ENCODE peak calls at places on chromosome 17, in seven cellular contexts. One of them, this sample, is unnamed.

GRCh38 chr17:2195729-2196128 is 107.9 kb downstream of the SMG6 start:
- DNase-seq in H9: no peak
- DNase-seq in mesenchymal stem cell: no peak
- DNase-seq in trophoblast cell: peak
- DNase-seq in H1: no peak
- DNase-seq in neuronal stem cell: no peak
- DNase-seq in IMR-90: no peak
- DNase-seq in this sample: no peak

GRCh38 chr17:33647976-33648375 is 354.9 kb upstream of the ASIC2 start:
- DNase-seq in trophoblast cell: peak
- DNase-seq in H9: peak
- DNase-seq in IMR-90: peak
- DNase-seq in mesenchymal stem cell: peak
- DNase-seq in neuronal stem cell: peak
- DNase-seq in H1: no peak
- DNase-seq in this sample: peak

GRCh38 chr17:34542700-34543336 is 36.6 kb upstream of the TMEM132E start:
- DNase-seq in mesenchymal stem cell: peak
- DNase-seq in H9: peak
- DNase-seq in neuronal stem cell: peak
- DNase-seq in trophoblast cell: peak
- DNase-seq in IMR-90: no peak
- DNase-seq in H1: peak
- DNase-seq in this sample: peak

GRCh38 chr17:888998-889401 is 90.6 kb downstream of the NXN start:
- DNase-seq in mesenchymal stem cell: no peak
- DNase-seq in H1: no peak
- DNase-seq in trophoblast cell: no peak
- DNase-seq in H9: no peak
- DNase-seq in IMR-90: no peak
- DNase-seq in neuronal stem cell: no peak
- DNase-seq in this sample: no peak

GRCh38 chr17:67836205-67836987 is 11.1 kb downstream of the BPTF start:
- DNase-seq in mesenchymal stem cell: peak
- DNase-seq in IMR-90: peak
- DNase-seq in neuronal stem cell: no peak
- DNase-seq in H1: no peak
- DNase-seq in H9: no peak
- DNase-seq in trophoblast cell: no peak
- DNase-seq in this sample: no peak

GRCh38 chr17:46935658-46936266 is 12.8 kb downstream of the GOSR2 start:
- DNase-seq in trophoblast cell: no peak
- DNase-seq in H1: no peak
- DNase-seq in H9: no peak
- DNase-seq in IMR-90: no peak
- DNase-seq in neuronal stem cell: no peak
- DNase-seq in mesenchymal stem cell: no peak
- DNase-seq in this sample: peak

GRCh38 chr17:35603674-35604073 is 16.6 kb downstream of the AP2B1 start:
- DNase-seq in IMR-90: no peak
- DNase-seq in H1: no peak
- DNase-seq in trophoblast cell: no peak
- DNase-seq in H9: no peak
- DNase-seq in neuronal stem cell: no peak
- DNase-seq in mesenchymal stem cell: no peak
- DNase-seq in this sample: no peak

GRCh38 chr17:63191610-63192009 is 225.6 kb downstream of the TANC2 start:
- DNase-seq in H1: no peak
- DNase-seq in H9: no peak
- DNase-seq in mesenchymal stem cell: no peak
- DNase-seq in trophoblast cell: no peak
- DNase-seq in neuronal stem cell: no peak
- DNase-seq in IMR-90: no peak
- DNase-seq in this sample: no peak

GRCh38 chr17:1998426-1998784 is 26.7 kb downstream of the RTN4RL1 start:
- DNase-seq in mesenchymal stem cell: no peak
- DNase-seq in H1: no peak
- DNase-seq in trophoblast cell: no peak
- DNase-seq in IMR-90: no peak
- DNase-seq in H9: no peak
- DNase-seq in neuronal stem cell: no peak
- DNase-seq in this sample: no peak

GRCh38 chr17:41520821-41521521 is 2.3 kb upstream of the KRT15 start:
- DNase-seq in mesenchymal stem cell: no peak
- DNase-seq in H9: no peak
- DNase-seq in H1: no peak
- DNase-seq in neuronal stem cell: no peak
- DNase-seq in trophoblast cell: no peak
- DNase-seq in IMR-90: no peak
- DNase-seq in this sample: no peak

GRCh38 chr17:68572138-68572842 is 28.9 kb downstream of the FAM20A start:
- DNase-seq in trophoblast cell: peak
- DNase-seq in H1: no peak
- DNase-seq in mesenchymal stem cell: peak
- DNase-seq in IMR-90: no peak
- DNase-seq in neuronal stem cell: no peak
- DNase-seq in H9: no peak
- DNase-seq in this sample: no peak

DNA sequence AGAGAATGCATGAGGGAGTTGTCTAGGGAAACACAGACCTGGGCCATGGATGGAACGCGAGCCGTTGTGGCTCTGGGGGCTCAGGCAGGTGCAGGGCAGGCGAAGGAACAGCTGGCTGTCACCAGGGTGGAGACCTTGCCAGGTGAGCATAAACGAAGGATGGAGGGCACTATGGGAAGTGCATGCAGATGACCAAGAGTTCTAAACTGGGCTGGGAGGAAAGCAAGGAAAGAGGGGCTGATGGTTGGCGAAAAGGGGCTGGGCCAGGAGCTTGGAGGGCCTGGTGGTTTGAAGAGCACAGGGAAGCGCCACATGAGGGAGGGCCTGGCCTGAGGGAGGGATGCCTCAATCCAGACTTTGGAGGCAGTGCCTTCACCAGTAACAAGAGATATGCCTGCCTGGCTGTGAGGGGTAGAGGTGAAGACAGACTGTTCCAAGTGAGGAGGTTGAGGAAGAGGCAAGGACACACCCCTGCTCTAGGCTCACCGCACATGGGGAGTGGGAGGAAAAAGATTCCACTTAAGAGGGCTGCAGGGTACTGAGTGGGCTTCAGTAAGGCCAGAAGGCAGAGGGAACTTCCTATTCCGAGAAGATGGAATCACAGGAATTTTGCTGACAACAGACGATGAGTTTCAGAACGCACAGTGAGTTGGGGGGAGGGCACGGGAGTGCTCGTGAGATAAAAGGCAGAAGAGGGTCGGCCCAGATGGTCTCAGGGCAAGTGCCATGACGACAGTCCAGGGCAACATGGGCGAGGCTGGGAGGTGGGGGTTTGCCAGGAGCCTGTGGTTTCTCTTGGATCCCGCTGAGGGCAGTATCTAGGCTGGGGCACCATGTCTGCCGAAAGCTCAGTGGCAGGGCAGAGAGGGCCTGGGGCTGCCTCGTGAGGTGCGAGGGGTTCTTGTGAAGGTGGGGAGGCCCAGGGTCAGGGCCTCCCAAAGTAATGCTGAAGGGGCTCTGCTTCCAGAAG is 20.6 kb downstream of the B9D1 start:
- DNase-seq in neuronal stem cell: no peak
- DNase-seq in IMR-90: peak
- DNase-seq in H9: peak
- DNase-seq in trophoblast cell: no peak
- DNase-seq in H1: no peak
- DNase-seq in mesenchymal stem cell: peak
- DNase-seq in this sample: peak
- H2BK120ac ChIP-seq in neuronal stem cell: no peak
- H2BK120ac ChIP-seq in IMR-90: peak
- H2BK120ac ChIP-seq in H9: no peak
- H2BK120ac ChIP-seq in trophoblast cell: peak
- H2BK120ac ChIP-seq in H1: no peak
- H2BK120ac ChIP-seq in mesenchymal stem cell: peak
- H2BK120ac ChIP-seq in this sample: no peak

GRCh38 chr17:10920511-10920910 is 82.6 kb upstream of the PIRT start:
- DNase-seq in IMR-90: no peak
- DNase-seq in neuronal stem cell: no peak
- DNase-seq in trophoblast cell: no peak
- DNase-seq in H9: no peak
- DNase-seq in mesenchymal stem cell: no peak
- DNase-seq in H1: no peak
- DNase-seq in this sample: no peak
- H3K4ac ChIP-seq in IMR-90: no peak
- H3K4ac ChIP-seq in neuronal stem cell: no peak
- H3K4ac ChIP-seq in trophoblast cell: no peak
- H3K4ac ChIP-seq in H9: no peak
- H3K4ac ChIP-seq in mesenchymal stem cell: no peak
- H3K4ac ChIP-seq in H1: no peak
- H3K4ac ChIP-seq in this sample: no peak

DNA sequence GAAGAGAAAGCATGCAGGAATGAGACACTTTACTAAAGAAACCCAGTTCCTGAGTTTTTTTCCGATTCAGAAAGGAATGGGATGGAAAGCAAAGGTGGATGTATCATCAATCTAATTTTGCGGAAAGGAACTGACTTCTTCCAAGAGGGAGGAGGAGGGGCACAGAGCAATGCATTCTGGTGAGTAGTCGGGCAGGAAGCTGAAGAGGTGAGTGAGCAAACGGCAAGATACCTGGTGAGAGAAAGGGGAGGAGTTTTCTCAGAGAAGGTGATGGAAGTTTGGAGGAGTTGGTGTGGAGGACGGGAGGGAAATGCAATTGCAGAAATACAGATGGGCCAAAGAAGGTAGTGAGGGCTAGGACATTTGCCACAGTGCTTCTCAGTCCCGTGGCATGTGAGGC is 713.2 kb downstream of the KCNJ2 start:
- DNase-seq in H1: no peak
- DNase-seq in mesenchymal stem cell: no peak
- DNase-seq in H9: peak
- DNase-seq in neuronal stem cell: no peak
- DNase-seq in trophoblast cell: no peak
- DNase-seq in IMR-90: no peak
- DNase-seq in this sample: peak
- H2BK120ac ChIP-seq in H1: no peak
- H2BK120ac ChIP-seq in mesenchymal stem cell: no peak
- H2BK120ac ChIP-seq in H9: no peak
- H2BK120ac ChIP-seq in neuronal stem cell: no peak
- H2BK120ac ChIP-seq in trophoblast cell: no peak
- H2BK120ac ChIP-seq in IMR-90: no peak
- H2BK120ac ChIP-seq in this sample: no peak

GRCh38 chr17:13797863-13798262 is 196.1 kb upstream of the HS3ST3A1 start:
- DNase-seq in H1: no peak
- DNase-seq in IMR-90: no peak
- DNase-seq in neuronal stem cell: no peak
- DNase-seq in H9: no peak
- DNase-seq in mesenchymal stem cell: no peak
- DNase-seq in trophoblast cell: no peak
- DNase-seq in this sample: no peak
- H3K4ac ChIP-seq in H1: no peak
- H3K4ac ChIP-seq in IMR-90: no peak
- H3K4ac ChIP-seq in neuronal stem cell: no peak
- H3K4ac ChIP-seq in H9: no peak
- H3K4ac ChIP-seq in mesenchymal stem cell: no peak
- H3K4ac ChIP-seq in trophoblast cell: no peak
- H3K4ac ChIP-seq in this sample: no peak

GRCh38 chr17:6452471-6453266 is 8.4 kb downstream of the PIMREG start:
- DNase-seq in mesenchymal stem cell: no peak
- DNase-seq in neuronal stem cell: no peak
- DNase-seq in H9: no peak
- DNase-seq in H1: no peak
- DNase-seq in trophoblast cell: no peak
- DNase-seq in IMR-90: no peak
- DNase-seq in this sample: no peak
- H2BK120ac ChIP-seq in mesenchymal stem cell: no peak
- H2BK120ac ChIP-seq in neuronal stem cell: no peak
- H2BK120ac ChIP-seq in H9: no peak
- H2BK120ac ChIP-seq in H1: no peak
- H2BK120ac ChIP-seq in trophoblast cell: no peak
- H2BK120ac ChIP-seq in IMR-90: no peak
- H2BK120ac ChIP-seq in this sample: no peak

GRCh38 chr17:15385305-15385704 is 43.9 kb upstream of the TEKT3 start:
- DNase-seq in trophoblast cell: no peak
- DNase-seq in IMR-90: peak
- DNase-seq in neuronal stem cell: no peak
- DNase-seq in H9: no peak
- DNase-seq in mesenchymal stem cell: no peak
- DNase-seq in H1: no peak
- DNase-seq in this sample: no peak
- H3K4ac ChIP-seq in trophoblast cell: no peak
- H3K4ac ChIP-seq in IMR-90: no peak
- H3K4ac ChIP-seq in neuronal stem cell: no peak
- H3K4ac ChIP-seq in H9: no peak
- H3K4ac ChIP-seq in mesenchymal stem cell: no peak
- H3K4ac ChIP-seq in H1: no peak
- H3K4ac ChIP-seq in this sample: no peak

GRCh38 chr17:15453782-15454181 is 13.6 kb downstream of the CDRT4 start:
- DNase-seq in IMR-90: no peak
- DNase-seq in H9: no peak
- DNase-seq in mesenchymal stem cell: no peak
- DNase-seq in trophoblast cell: no peak
- DNase-seq in H1: no peak
- DNase-seq in neuronal stem cell: no peak
- DNase-seq in this sample: no peak
- H2BK120ac ChIP-seq in IMR-90: no peak
- H2BK120ac ChIP-seq in H9: no peak
- H2BK120ac ChIP-seq in mesenchymal stem cell: no peak
- H2BK120ac ChIP-seq in trophoblast cell: no peak
- H2BK120ac ChIP-seq in H1: no peak
- H2BK120ac ChIP-seq in neuronal stem cell: no peak
- H2BK120ac ChIP-seq in this sample: no peak

DNA sequence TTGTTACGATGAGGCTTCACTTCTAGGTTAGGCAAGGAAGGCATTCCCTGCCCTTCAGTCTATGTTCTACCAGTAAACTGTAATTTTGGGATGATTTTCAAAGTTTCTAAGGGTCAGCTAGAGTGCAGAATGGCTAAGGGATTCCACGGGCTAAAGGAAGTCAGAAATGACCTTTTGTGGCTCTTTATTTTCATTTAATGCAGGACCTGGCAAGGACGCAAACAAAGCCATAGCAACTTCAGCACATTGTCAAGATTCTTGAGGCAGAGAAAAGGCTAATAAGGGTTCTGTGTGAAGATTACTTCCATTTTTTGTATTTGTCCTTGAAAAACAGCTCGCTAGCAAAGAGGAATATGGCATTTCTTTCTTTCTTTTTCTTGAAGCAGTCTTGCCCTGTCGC is 76.6 kb downstream of the STX8 start:
- DNase-seq in H9: no peak
- DNase-seq in trophoblast cell: no peak
- DNase-seq in IMR-90: no peak
- DNase-seq in H1: no peak
- DNase-seq in neuronal stem cell: no peak
- DNase-seq in mesenchymal stem cell: no peak
- DNase-seq in this sample: no peak
- H3K4ac ChIP-seq in H9: no peak
- H3K4ac ChIP-seq in trophoblast cell: no peak
- H3K4ac ChIP-seq in IMR-90: no peak
- H3K4ac ChIP-seq in H1: no peak
- H3K4ac ChIP-seq in neuronal stem cell: no peak
- H3K4ac ChIP-seq in mesenchymal stem cell: no peak
- H3K4ac ChIP-seq in this sample: no peak

GRCh38 chr17:81644496-81644895 is 7.5 kb downstream of the TSPAN10 start:
- DNase-seq in mesenchymal stem cell: no peak
- DNase-seq in neuronal stem cell: no peak
- DNase-seq in H1: no peak
- DNase-seq in H9: no peak
- DNase-seq in trophoblast cell: no peak
- DNase-seq in IMR-90: no peak
- DNase-seq in this sample: no peak
- H2BK120ac ChIP-seq in mesenchymal stem cell: no peak
- H2BK120ac ChIP-seq in neuronal stem cell: no peak
- H2BK120ac ChIP-seq in H1: no peak
- H2BK120ac ChIP-seq in H9: no peak
- H2BK120ac ChIP-seq in trophoblast cell: no peak
- H2BK120ac ChIP-seq in IMR-90: no peak
- H2BK120ac ChIP-seq in this sample: no peak

This sample was measured in mesendoderm.